ENCODE peak calls at places on chromosomes 16 and 17, in six cellular contexts. P, X, W, K, D and O are unnamed samples.

GRCh38 chr16:31718998-31719397 is 154.6 kb upstream of the ZNF267 start:
- DNase-seq in P (no peak), X (no peak), W (no peak), K (no peak), D (no peak), O (no peak)

GRCh38 chr17:7081341-7082062 is 1.5 kb upstream of the CLEC10A start:
- DNase-seq in P (peak), X (no peak), W (no peak), K (peak), D (peak), O (peak)

GRCh38 chr17:7262192-7263070 is at the start of gene CLDN7:
- DNase-seq in P (no peak), X (no peak), W (peak), K (peak), D (no peak), O (no peak)

GRCh38 chr17:34658796-34659195 is 79.4 kb downstream of the TMEM132E start:
- DNase-seq in P (no peak), X (no peak), W (no peak), K (no peak), D (no peak), O (no peak)

GRCh38 chr16:4938683-4939030 is 1.7 kb upstream of the PPL start:
- DNase-seq in P (no peak), X (no peak), W (no peak), K (no peak), D (no peak), O (no peak)

GRCh38 chr17:67648032-67648761 is 69.5 kb upstream of the NOL11 start:
- DNase-seq in P (no peak), X (no peak), W (no peak), K (no peak), D (no peak), O (no peak)

GRCh38 chr17:32206816-32207215 is 58.8 kb upstream of the RHBDL3 start:
- DNase-seq in P (no peak), X (no peak), W (no peak), K (no peak), D (no peak), O (no peak)

GRCh38 chr16:79723583-79724168 is 123.1 kb upstream of the MAF start:
- DNase-seq in P (no peak), X (no peak), W (no peak), K (no peak), D (no peak), O (no peak)

GRCh38 chr16:47370536-47370935 is 90.3 kb downstream of the ITFG1 start:
- DNase-seq in P (no peak), X (no peak), W (peak), K (no peak), D (no peak), O (no peak)

GRCh38 chr17:14755002-14755401 is 454.1 kb downstream of the HS3ST3B1 start:
- DNase-seq in P (no peak), X (no peak), W (no peak), K (no peak), D (no peak), O (no peak)

GRCh38 chr17:28427372-28427771 is 21.4 kb upstream of the SLC46A1 start:
- DNase-seq in P (no peak), X (no peak), W (no peak), K (no peak), D (no peak), O (no peak)

GRCh38 chr17:17419621-17420020 is 57.2 kb upstream of the MED9 start:
- DNase-seq in P (no peak), X (no peak), W (no peak), K (peak), D (no peak), O (no peak)

GRCh38 chr16:19607610-19608280 is 52.2 kb downstream of the VPS35L start:
- DNase-seq in P (no peak), X (no peak), W (no peak), K (no peak), D (no peak), O (no peak)

GRCh38 chr16:57645691-57646387 is 17.4 kb downstream of the ADGRG1 start:
- DNase-seq in P (no peak), X (no peak), W (no peak), K (no peak), D (no peak), O (no peak)

GRCh38 chr16:1152651-1153259 is at the start of gene CACNA1H:
- DNase-seq in P (peak), X (no peak), W (no peak), K (no peak), D (no peak), O (peak)

DNA sequence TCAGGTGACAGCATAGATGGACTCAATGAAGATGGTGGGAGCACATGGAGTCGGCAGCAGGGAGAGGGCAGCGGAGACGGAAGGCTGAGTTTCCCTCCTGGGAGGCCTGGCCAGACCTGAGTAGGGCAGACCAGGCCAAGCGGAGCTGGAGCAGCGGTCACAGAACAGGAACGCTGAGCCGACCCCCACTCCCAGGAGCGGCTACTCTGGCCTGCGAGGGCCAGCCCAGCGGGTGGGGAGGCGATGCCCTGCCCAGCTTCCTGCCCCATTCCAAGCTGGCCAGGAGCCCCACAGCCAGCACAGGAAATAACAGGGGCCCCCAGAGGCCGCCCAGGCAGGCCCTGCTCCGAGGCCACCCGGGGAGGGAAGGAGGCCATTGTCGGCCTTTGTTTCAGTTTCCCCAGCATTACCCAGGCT is 79.8 kb downstream of the ZNF423 start:
- DNase-seq in P (no peak), X (no peak), W (no peak), K (no peak), D (peak), O (no peak)
- H3K4me3 ChIP-seq in P (no peak), X (no peak), W (no peak), K (no peak), D (no peak), O (no peak)

DNA sequence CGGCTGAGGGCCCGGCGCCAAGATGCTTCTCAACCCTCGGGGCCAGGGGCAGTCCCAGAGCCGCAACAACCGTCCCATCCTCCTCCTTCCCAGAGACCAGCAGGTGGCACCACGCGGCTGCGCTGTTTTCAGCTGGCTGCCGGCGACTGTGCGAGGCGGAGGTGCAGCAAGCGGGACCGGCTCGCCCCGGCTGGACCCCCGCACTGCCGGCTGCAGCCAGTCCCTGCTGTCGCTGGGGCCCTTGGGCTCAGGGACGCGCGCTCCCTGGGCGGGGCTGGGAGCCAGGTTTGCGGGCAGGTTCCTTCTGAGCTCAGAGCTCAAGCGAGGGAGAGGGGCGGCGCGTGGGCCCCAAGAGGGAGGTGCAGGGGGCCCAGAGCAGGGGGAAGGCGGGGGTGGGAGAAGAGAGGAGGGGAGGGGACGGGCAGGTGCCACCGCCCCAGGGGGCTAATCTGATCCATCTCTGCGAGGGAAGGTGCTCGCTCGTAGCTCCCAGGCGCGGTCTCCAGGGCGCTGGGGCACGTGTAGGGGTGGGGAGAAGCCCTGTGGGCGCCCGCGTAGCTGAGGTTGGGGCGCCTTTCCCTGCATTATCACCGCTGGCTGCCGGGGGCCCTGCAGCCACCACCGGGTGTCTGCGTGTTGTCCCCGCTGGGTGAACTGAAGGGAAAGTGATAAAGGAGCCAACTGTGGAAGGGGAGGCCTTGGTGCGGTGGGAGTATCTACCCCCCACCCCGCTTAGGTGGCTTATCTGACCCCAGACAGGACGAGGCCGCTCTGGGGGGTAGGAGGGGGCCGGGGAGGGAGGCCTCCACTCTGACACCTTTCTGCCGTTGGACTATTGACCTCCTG is 24.2 kb downstream of the STAT5A start:
- DNase-seq in P (peak), X (peak), W (peak), K (peak), D (peak), O (peak)
- H3K4me3 ChIP-seq in P (no peak), X (no peak), W (peak), K (peak), D (no peak), O (peak)

GRCh38 chr16:23709536-23709935 is 3.5 kb downstream of the ERN2 start:
- DNase-seq in P (no peak), X (no peak), W (no peak), K (no peak), D (no peak), O (no peak)

GRCh38 chr16:23710504-23710903 is 2.5 kb downstream of the ERN2 start:
- DNase-seq in P (no peak), X (no peak), W (no peak), K (no peak), D (no peak), O (no peak)

GRCh38 chr16:23710008-23710407 is 3.0 kb downstream of the ERN2 start:
- DNase-seq in P (no peak), X (no peak), W (no peak), K (no peak), D (no peak), O (no peak)

GRCh38 chr16:23711785-23712184 is 1.2 kb downstream of the ERN2 start:
- DNase-seq in P (no peak), X (no peak), W (no peak), K (no peak), D (peak), O (no peak)

GRCh38 chr16:23712976-23713375 is at the start of gene ERN2:
- DNase-seq in P (no peak), X (no peak), W (no peak), K (no peak), D (no peak), O (no peak)
- H3K4me3 ChIP-seq in P (no peak), X (no peak), W (no peak), K (no peak), D (no peak), O (no peak)

GRCh38 chr16:11250786-11251524 is 5.0 kb downstream of the SOCS1 start:
- DNase-seq in P (no peak), X (no peak), W (no peak), K (no peak), D (no peak), O (no peak)

GRCh38 chr16:11253009-11253994 is 2.7 kb downstream of the SOCS1 start:
- DNase-seq in P (peak), X (no peak), W (no peak), K (no peak), D (no peak), O (no peak)

GRCh38 chr16:11251525-11252481 is 4.2 kb downstream of the SOCS1 start:
- DNase-seq in P (peak), X (no peak), W (no peak), K (no peak), D (no peak), O (peak)

GRCh38 chr16:11253995-11254912 is 1.8 kb downstream of the SOCS1 start:
- DNase-seq in P (no peak), X (no peak), W (peak), K (no peak), D (no peak), O (no peak)

DNA sequence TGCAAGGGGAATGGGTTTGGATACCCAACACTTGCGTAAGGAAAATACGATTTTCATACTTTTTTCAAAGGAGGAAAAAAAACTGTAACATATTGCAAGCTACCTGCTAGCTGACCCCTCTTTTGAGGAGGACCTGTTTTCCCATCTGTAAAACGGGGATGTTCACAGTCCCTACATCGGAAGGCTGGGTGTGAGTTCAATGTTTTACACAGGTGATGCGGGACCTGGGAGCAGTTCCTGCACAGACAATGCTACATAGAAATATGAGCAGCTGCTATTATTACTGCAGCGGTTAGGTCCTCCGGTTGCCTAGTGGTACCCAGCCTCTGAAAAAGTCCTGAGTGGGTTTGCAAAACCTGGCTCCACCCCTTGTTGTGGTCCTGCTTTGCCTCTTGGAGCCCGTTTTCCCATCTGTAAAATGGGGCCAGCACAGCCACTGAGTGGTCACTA is 3.5 kb downstream of the SOCS1 start:
- DNase-seq in P (no peak), X (no peak), W (no peak), K (no peak), D (no peak), O (no peak)
- H3K4me3 ChIP-seq in P (peak), X (no peak), W (no peak), K (peak), D (no peak), O (no peak)

DNA sequence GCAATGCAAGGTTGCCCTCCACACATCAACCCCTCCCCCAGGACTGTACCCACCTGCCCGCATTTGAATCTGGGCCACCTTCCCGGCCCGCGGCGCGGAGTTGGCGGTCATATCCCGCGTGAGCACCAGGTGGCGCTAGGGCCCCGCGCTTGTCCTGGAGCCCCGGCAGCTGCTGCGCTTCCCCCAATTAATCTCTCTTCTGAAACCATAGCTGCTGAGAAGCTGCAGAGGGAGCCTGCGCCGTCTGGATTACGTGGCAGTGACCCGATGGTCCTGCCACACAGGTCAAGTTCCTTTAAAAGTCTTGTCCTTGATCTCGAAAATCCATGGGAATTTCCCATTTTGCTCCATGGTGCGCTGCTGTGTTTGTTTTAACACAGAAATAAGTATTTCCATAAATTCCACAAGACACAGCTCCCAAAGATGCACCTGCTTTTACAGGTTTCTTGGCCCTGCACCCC is 22.0 kb downstream of the COX4I1 start:
- DNase-seq in P (peak), X (peak), W (peak), K (peak), D (peak), O (peak)
- H3K4me3 ChIP-seq in P (no peak), X (no peak), W (no peak), K (no peak), D (no peak), O (no peak)

DNA sequence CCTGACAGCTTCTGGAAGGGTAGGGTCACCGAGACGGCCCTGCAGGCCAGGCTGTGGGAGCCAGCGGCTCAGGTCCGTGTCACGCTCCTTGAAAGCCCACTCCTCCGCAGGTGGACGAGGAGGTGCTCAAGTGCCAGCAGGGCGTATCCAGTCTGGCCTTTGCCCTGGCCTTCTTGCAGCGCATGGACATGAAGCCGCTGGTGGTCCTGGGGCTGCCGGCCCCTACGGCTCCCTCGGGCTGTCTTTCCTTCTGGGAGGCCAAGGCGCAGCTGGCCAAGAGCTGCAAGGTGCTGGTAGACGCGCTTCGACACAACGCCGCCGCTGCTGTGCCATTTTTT is 1.1 kb downstream of the NAGS start:
- DNase-seq in P (no peak), X (no peak), W (no peak), K (no peak), D (no peak), O (no peak)
- H3K4me3 ChIP-seq in P (no peak), X (peak), W (peak), K (peak), D (no peak), O (no peak)

GRCh38 chr17:74742978-74743545 is 5.4 kb upstream of the NHERF1 start:
- DNase-seq in P (no peak), X (no peak), W (no peak), K (no peak), D (no peak), O (no peak)

GRCh38 chr17:74745548-74746177 is 2.8 kb upstream of the NHERF1 start:
- DNase-seq in P (no peak), X (no peak), W (peak), K (peak), D (no peak), O (no peak)

GRCh38 chr17:74744714-74745547 is 3.5 kb upstream of the NHERF1 start:
- DNase-seq in P (peak), X (peak), W (peak), K (peak), D (peak), O (no peak)

GRCh38 chr17:74743755-74744154 is 4.7 kb upstream of the NHERF1 start:
- DNase-seq in P (no peak), X (no peak), W (no peak), K (no peak), D (no peak), O (no peak)

GRCh38 chr17:74744349-74744713 is 4.1 kb upstream of the NHERF1 start:
- DNase-seq in P (no peak), X (no peak), W (no peak), K (no peak), D (no peak), O (no peak)
- H3K4me3 ChIP-seq in P (no peak), X (no peak), W (no peak), K (no peak), D (no peak), O (no peak)

GRCh38 chr17:1782171-1782567 is 20.3 kb downstream of the SERPINF1 start:
- DNase-seq in P (no peak), X (no peak), W (peak), K (peak), D (no peak), O (no peak)

GRCh38 chr17:1785925-1786324 is 24.1 kb downstream of the SERPINF1 start:
- DNase-seq in P (no peak), X (no peak), W (peak), K (peak), D (no peak), O (no peak)

GRCh38 chr17:1783271-1783670 is 21.4 kb downstream of the SERPINF1 start:
- DNase-seq in P (no peak), X (no peak), W (peak), K (peak), D (peak), O (no peak)

GRCh38 chr17:1786708-1787107 is 24.8 kb downstream of the SERPINF1 start:
- DNase-seq in P (no peak), X (no peak), W (peak), K (peak), D (no peak), O (no peak)

DNA sequence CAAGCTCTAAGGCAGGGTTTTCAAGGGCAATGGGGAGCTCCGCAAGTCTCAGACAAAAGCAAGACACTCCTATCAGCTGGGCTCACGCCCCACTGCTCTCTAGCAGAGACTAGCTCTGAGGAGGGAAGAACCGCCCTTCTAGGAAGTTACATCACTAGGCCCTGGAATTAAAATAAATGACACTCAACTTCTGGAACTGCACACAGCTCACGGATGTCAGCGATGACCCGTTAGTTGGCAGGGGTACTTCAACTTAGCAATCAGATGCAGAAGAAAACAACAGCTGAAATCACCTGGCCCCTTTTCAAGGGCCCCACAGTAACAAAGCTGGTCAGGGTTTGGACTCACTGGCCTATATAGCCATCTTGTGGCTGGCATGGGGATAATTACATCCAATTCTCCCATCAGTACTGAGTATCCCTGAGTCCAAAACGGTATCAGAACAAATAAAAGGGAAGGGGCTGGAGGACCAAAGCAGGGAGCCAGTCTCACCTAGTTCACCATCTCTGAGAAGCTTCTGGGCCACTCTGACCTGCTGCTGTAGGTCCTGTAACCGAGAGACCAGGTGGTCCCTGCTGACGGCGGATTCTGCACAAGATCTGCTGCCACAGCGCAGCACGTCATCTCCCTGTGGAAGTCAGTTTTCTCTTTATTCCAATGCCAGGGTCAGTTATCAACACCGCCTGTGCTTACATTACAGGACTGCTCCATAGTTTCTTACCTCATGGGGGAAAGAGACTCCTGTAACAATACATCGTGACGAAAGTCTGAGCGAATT is 22.2 kb downstream of the SERPINF1 start:
- DNase-seq in P (peak), X (peak), W (peak), K (peak), D (peak), O (no peak)
- H3K4me3 ChIP-seq in P (no peak), X (peak), W (peak), K (peak), D (no peak), O (no peak)

GRCh38 chr16:18039931-18040330 is 296.6 kb downstream of the NPIPA8 start:
- DNase-seq in P (no peak), X (no peak), W (no peak), K (no peak), D (no peak), O (no peak)
- H3K4me3 ChIP-seq in P (no peak), X (no peak), W (no peak), K (no peak), D (no peak), O (no peak)

DNA sequence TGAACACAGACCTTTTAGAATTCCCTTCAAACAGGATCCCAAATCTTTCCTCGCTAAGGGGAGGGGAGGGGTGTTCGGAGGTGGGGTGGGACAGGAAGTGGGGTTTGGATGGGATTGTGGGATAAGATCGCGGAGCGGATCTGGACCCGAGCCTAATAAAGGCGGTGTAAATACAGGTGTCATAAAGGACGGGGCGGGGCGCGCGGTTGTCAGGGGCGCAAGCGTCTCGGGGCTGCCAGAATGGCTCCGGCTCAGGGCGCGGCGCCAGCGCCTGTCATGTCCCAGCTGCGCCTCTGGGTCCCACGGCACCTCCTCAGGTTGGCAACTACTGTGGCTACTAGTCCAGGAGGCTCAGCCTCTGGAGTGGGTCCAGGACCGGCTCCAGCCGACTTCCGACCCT is 59.8 kb upstream of the FBXO47 start:
- DNase-seq in P (no peak), X (peak), W (peak), K (peak), D (peak), O (no peak)
- H3K4me3 ChIP-seq in P (no peak), X (peak), W (peak), K (peak), D (peak), O (no peak)